ENCODE peak calls at places on chromosomes 1 and 21, in six cellular contexts. N is lung, Q is RPMI7951, M is IMR-90, F is progenitor cell of endocrine pancreas, X is substantia nigra. V is an unnamed sample.

GRCh38 chr1:12454406-12455391 is 163.3 kb downstream of the DHRS3 start:
- DNase-seq in N (no peak), Q (peak; percentile 70), M (peak; percentile 34), F (no peak), X (no peak), V (no peak)

GRCh38 chr1:63545780-63546179 is 22.5 kb downstream of the EFCAB7 start:
- DNase-seq in N (no peak), Q (peak; percentile 8), M (peak; percentile 71), F (no peak), X (no peak), V (no peak)

GRCh38 chr1:8950309-8950708 is 4.6 kb downstream of the CA6 start:
- DNase-seq in N (no peak), Q (no peak), M (no peak), F (no peak), X (no peak), V (no peak)

GRCh38 chr1:205764578-205764977 is 10.7 kb downstream of the RAB29 start:
- DNase-seq in N (no peak), Q (no peak), M (no peak), F (no peak), X (no peak), V (no peak)

GRCh38 chr1:101566883-101567538 is 330.2 kb downstream of the S1PR1 start:
- DNase-seq in N (no peak), Q (no peak), M (no peak), F (no peak), X (no peak), V (no peak)

GRCh38 chr1:221078260-221078965 is 199.2 kb downstream of the HLX start:
- DNase-seq in N (no peak), Q (no peak), M (peak; percentile 51), F (no peak), X (no peak), V (no peak)

GRCh38 chr1:60255565-60255964 is 182.0 kb upstream of the C1orf87 start:
- DNase-seq in N (no peak), Q (peak; percentile 7), M (peak; percentile 1), F (no peak), X (no peak), V (no peak)

GRCh38 chr21:33114276-33114675 is 44.3 kb downstream of the OLIG1 start:
- DNase-seq in N (no peak), Q (no peak), M (no peak), F (no peak), X (no peak), V (no peak)

GRCh38 chr1:180565472-180565871 is 6.7 kb downstream of the OVAAL start:
- DNase-seq in N (no peak), Q (no peak), M (no peak), F (no peak), X (no peak), V (no peak)

GRCh38 chr1:101165944-101166343 is 70.9 kb upstream of the S1PR1 start:
- DNase-seq in N (no peak), Q (no peak), M (no peak), F (no peak), X (no peak), V (no peak)

GRCh38 chr1:47351305-47351704 is 17.7 kb downstream of the CMPK1 start:
- DNase-seq in N (no peak), Q (peak; percentile 11), M (peak; percentile 76), F (no peak), X (no peak), V (no peak)

GRCh38 chr1:7420706-7421105 is 350.4 kb upstream of the VAMP3 start:
- DNase-seq in N (no peak), Q (no peak), M (no peak), F (peak; percentile 4), X (no peak), V (no peak)

V was measured in esophagus squamous epithelium.